ENCODE peak calls at places on chromosomes 4 and X, in nine cellular contexts. R is K562; W is CD8-positive, alpha-beta T cell; L is adrenal gland; D is endothelial cell of umbilical vein; I is upper lobe of right lung; P is stomach; S is right lobe of liver; X is cardiac muscle cell. O is an unnamed sample. For H3K9me3, the result is how much of the 10 kb centered on the place peaks cover.

GRCh38 chr4:150217192-150217591 is 138.9 kb downstream of the DCLK2 start:
- DNase-seq in R (no peak), W (no peak), L (no peak), D (peak), I (no peak), P (no peak), S (no peak), X (peak), O (no peak)

GRCh38 chr4:170090667-170091052 is 904 bp upstream of the AADAT start:
- DNase-seq in R (no peak), W (no peak), L (no peak), D (no peak), I (no peak), P (no peak), S (no peak), X (peak), O (no peak)

GRCh38 chr4:14169460-14169859 is 541.9 kb upstream of the BOD1L1 start:
- DNase-seq in R (no peak), W (no peak), L (no peak), D (peak), I (no peak), P (no peak), S (no peak), X (peak), O (no peak)

GRCh38 chr4:118834070-118834469 is 1.9 kb downstream of the SEC24D start:
- DNase-seq in R (no peak), W (no peak), L (no peak), D (no peak), I (no peak), P (no peak), S (no peak), X (peak), O (no peak)

GRCh38 chr4:24285759-24286158 is 298.6 kb downstream of the DHX15 start:
- DNase-seq in R (no peak), W (no peak), L (no peak), D (no peak), I (no peak), P (no peak), S (no peak), X (no peak), O (no peak)

GRCh38 chrX:40132751-40133150 is 35.0 kb upstream of the BCOR start:
- DNase-seq in R (peak), W (no peak), L (peak), D (peak), I (no peak), P (peak), S (peak), X (peak), O (peak)

GRCh38 chr4:73250642-73251041 is 8.0 kb downstream of the ANKRD17 start:
- DNase-seq in R (no peak), W (no peak), L (no peak), D (no peak), I (no peak), P (no peak), S (no peak), X (no peak), O (no peak)

GRCh38 chr4:109162759-109163158 is 139.7 kb downstream of the COL25A1 start:
- DNase-seq in R (no peak), W (no peak), L (no peak), D (no peak), I (no peak), P (no peak), S (no peak), X (no peak), O (no peak)

GRCh38 chr4:44479731-44480130 is 31.1 kb upstream of the KCTD8 start:
- DNase-seq in R (no peak), W (no peak), L (no peak), D (no peak), I (no peak), P (no peak), S (no peak), X (no peak), O (no peak)

GRCh38 chr4:38334791-38335190 is 329.2 kb upstream of the KLF3 start:
- DNase-seq in R (no peak), W (no peak), L (no peak), D (no peak), I (no peak), P (no peak), S (no peak), X (no peak), O (no peak)

GRCh38 chr4:158750379-158750778 is 18.4 kb upstream of the FNIP2 start:
- DNase-seq in R (no peak), W (no peak), L (no peak), D (no peak), I (no peak), P (no peak), S (no peak), X (peak), O (no peak)

GRCh38 chrX:13235930-13236329 is 83.9 kb downstream of the ATXN3L start:
- DNase-seq in R (peak), W (no peak), L (no peak), D (peak), I (no peak), P (no peak), S (no peak), X (no peak), O (no peak)

GRCh38 chr4:40205259-40206198 is 8.7 kb downstream of the RHOH start:
- DNase-seq in R (peak), W (no peak), L (no peak), D (no peak), I (no peak), P (no peak), S (no peak), X (no peak), O (no peak)

GRCh38 chr4:56112377-56112776 is 163.6 kb downstream of the CEP135 start:
- DNase-seq in R (no peak), W (no peak), L (no peak), D (no peak), I (no peak), P (no peak), S (no peak), X (no peak), O (no peak)

GRCh38 chr4:54400802-54401201 is 171.7 kb downstream of the PDGFRA start:
- DNase-seq in R (no peak), W (no peak), L (no peak), D (peak), I (no peak), P (no peak), S (no peak), X (peak), O (no peak)

GRCh38 chr4:102736636-102737549 is 23.9 kb downstream of the MANBA start:
- DNase-seq in R (no peak), W (no peak), L (no peak), D (no peak), I (no peak), P (peak), S (no peak), X (no peak), O (no peak)
- H3K9me3 ChIP-seq in R (under half), W (under half), L (under half), D (under half), I (under half), P (under half), S (under half), X (under half), O (under half)

DNA sequence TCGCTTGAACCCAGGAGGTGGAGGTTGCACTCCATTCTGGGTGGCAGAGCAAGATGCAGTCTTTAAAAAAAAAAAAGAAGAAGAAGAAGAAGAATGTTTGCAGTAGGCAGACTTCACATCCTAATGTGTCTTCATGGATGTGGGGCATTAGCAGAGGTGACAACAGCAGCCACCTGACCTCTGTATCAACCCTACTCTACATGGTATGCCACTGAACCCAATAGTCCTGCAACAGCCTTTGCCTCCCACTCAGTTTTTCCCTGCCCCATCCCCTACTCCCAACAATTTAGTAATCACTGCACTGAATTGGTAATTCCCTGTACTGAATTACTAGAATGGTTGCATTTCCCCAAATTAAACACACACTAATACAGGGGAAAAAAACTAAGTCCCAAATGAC is 31.5 kb upstream of the FAM241A start:
- DNase-seq in R (no peak), W (no peak), L (no peak), D (no peak), I (no peak), P (no peak), S (no peak), X (no peak), O (no peak)
- TF ChIP-seq CTCF in R (no peak), W (no peak), L (no peak), D (no peak), I (no peak), P (no peak), S (no peak), X (no peak), O (no peak)

DNA sequence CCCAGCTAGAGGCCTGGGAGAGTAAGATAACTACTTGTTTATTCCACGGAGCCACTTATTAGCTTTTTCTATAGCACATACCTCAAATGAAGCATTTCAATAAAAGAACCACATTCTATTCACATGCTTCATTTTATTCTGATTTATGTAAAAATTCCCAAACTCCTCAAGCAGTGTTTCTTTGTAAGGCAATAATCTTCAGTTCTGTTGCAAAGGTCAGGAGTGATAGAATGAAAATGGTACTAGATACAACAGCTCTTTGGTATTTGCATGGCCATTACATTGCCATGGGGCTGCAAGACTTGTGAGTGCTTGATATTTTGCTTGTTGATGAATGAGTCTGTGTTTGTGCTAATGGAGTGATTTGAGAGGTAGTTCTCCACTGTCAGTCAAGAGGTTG is 39.4 kb downstream of the AR start:
- DNase-seq in R (no peak), W (no peak), L (no peak), D (no peak), I (no peak), P (no peak), S (no peak), X (no peak), O (no peak)
- H3K9me3 ChIP-seq in R (under half), W (under half), L (under half), D (under half), I (under half), P (under half), S (under half), X (under half), O (under half)

DNA sequence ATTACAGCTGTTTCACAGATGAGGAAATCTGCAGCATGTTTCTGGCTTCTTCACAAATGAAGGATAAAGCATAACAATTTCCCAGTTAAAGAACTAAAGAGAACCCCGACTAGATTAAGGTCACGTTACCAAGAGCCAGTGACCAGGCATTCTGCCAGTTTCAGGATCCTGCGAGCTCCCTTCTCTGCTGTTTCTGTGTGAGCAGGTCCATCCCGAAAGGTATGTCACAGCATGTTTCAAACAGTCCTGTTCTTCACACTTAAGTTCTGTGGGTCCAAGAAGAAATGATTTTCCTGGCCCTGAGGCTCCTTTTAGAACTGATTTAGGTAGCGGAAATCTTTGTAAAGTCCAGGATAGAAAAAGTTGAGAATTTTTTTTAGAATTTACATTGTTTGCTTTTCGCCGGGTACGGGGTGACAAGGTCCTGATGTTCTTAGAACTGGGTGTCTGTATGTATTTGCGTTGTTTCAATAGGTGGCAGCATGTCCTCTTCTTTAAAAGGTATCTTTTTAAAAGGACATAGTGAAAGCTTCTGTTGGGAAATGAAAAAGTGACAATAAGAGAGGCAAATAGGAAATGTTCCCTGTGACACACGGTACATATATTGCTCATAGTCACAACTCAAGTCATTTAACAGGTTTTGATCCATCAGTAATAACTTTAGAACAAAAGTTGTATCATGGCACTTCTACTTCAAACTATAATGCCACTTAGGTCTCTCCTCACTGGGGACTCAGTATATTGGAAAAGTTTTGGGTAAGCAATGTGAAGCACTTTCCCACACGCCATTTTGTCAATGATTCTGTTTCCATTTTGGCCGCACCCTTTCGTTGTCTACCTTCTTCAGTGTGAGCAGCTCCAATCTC is 18.4 kb downstream of the IL21 start:
- DNase-seq in R (peak), W (no peak), L (no peak), D (peak), I (no peak), P (no peak), S (no peak), X (peak), O (no peak)
- TF ChIP-seq CTCF in R (peak), W (no peak), L (peak), D (peak), I (peak), P (peak), S (peak), X (peak), O (peak)

DNA sequence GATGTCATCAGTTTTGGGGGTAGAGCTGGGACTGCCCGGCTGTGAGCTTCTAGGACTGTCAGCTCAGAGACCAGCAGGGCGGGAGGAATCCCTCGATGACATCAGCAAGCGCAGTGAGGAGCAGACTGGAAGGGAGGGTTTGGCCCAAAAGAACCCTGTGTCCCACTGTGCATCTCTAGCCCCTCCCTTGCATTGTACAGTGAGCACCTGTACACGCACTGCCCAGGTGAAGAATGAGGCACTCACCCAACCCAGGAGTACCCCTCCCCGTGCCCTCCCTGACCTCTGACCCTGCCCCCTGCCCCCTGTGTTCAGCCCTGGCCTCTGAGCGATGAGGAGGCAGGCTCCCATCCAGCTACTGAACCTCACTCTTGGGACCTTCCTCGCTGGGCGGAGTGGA is 92.9 kb downstream of the HMX1 start:
- DNase-seq in R (no peak), W (no peak), L (no peak), D (no peak), I (no peak), P (no peak), S (no peak), X (no peak), O (no peak)
- H3K9me3 ChIP-seq in R (under half), W (under half), L (under half), D (under half), I (under half), P (under half), S (under half), X (under half), O (under half)